ENCODE peak calls at places on chromosomes 4 and X, in four cellular contexts. Q is NCI-H2171, G is cardiac muscle cell, C is HuH-7. R is an unnamed sample.

GRCh38 chr4:62531731-62532130 is 1331.6 kb downstream of the ADGRL3 start:
- DNase-seq in C (no peak), G (no peak), Q (no peak), R (peak; percentile 1)

GRCh38 chr4:72779256-72779655 is 210.2 kb upstream of the ADAMTS3 start:
- DNase-seq in G (peak; percentile 80), C (no peak), Q (no peak), R (no peak)

GRCh38 chr4:75429208-75429607 is 85.0 kb downstream of the RCHY1 start:
- DNase-seq in Q (peak; percentile 56), C (no peak), G (no peak), R (no peak)

GRCh38 chr4:3814026-3814570 is 47.9 kb downstream of the ADRA2C start:
- DNase-seq in C (no peak), Q (no peak), G (no peak), R (no peak)

GRCh38 chr4:87511500-87511899 is 17.7 kb downstream of the SPARCL1 start:
- DNase-seq in C (no peak), Q (no peak), G (no peak), R (no peak)

GRCh38 chr4:84920591-84920990 is 45.9 kb downstream of the WDFY3 start:
- DNase-seq in Q (no peak), C (no peak), G (peak; percentile 84), R (no peak)

GRCh38 chr4:150890246-150890645 is 124.8 kb downstream of the LRBA start:
- DNase-seq in C (no peak), Q (no peak), G (no peak), R (no peak)

GRCh38 chr4:913280-913618 is 18.9 kb downstream of the GAK start:
- DNase-seq in C (no peak), G (no peak), Q (no peak), R (no peak)

GRCh38 chr4:153142700-153143438 is 61.4 kb upstream of the TRIM2 start:
- DNase-seq in G (peak; percentile 79), Q (peak; percentile 65), C (peak; percentile 70), R (peak; percentile 77)

GRCh38 chr4:1113311-1114009 is at the start of gene RNF212:
- DNase-seq in C (no peak), Q (no peak), G (peak; percentile 32), R (no peak)

GRCh38 chr4:122285285-122285684 is 93.5 kb upstream of the ADAD1 start:
- DNase-seq in G (no peak), C (no peak), Q (no peak), R (no peak)

GRCh38 chr4:186190456-186191265 is 706 bp upstream of the CYP4V2 start:
- DNase-seq in Q (peak; percentile 4), C (peak; percentile 12), G (peak; percentile 22), R (peak; percentile 27)

GRCh38 chrX:103741879-103742278 is 31.2 kb downstream of the TMEM31 start:
- DNase-seq in Q (no peak), C (no peak), G (no peak), R (no peak)

GRCh38 chrX:22730542-22730941 is 269.2 kb upstream of the DDX53 start:
- DNase-seq in C (no peak), Q (no peak), G (no peak), R (no peak)

GRCh38 chrX:46959985-46960700 is 47.9 kb downstream of the JADE3 start:
- DNase-seq in Q (no peak), C (no peak), G (no peak), R (no peak)

GRCh38 chr4:101071241-101071640 is 276.1 kb downstream of the PPP3CA start:
- DNase-seq in C (no peak), Q (no peak), G (no peak), R (no peak)

GRCh38 chrX:84339507-84340364 is 151.7 kb upstream of the RPS6KA6 start:
- DNase-seq in G (peak; percentile 35), Q (no peak), C (no peak), R (peak; percentile 6)

GRCh38 chr4:100591156-100591876 is 73.5 kb upstream of the EMCN start:
- DNase-seq in C (no peak), Q (no peak), G (no peak), R (no peak)

GRCh38 chr4:7412586-7412975 is 22.1 kb downstream of the PSAPL1 start:
- DNase-seq in Q (no peak), C (no peak), G (no peak), R (no peak)

GRCh38 chr4:138919094-138919936 is 96.3 kb upstream of the NOCT start:
- DNase-seq in G (peak; percentile 82), C (peak; percentile 55), Q (peak; percentile 40), R (peak; percentile 72)

GRCh38 chr4:13537011-13537831 is 7.1 kb downstream of the NKX3-2 start:
- DNase-seq in G (no peak), Q (no peak), C (no peak), R (no peak)

GRCh38 chr4:185020293-185020808 is 2.1 kb downstream of the HELT start:
- DNase-seq in C (no peak), Q (no peak), G (peak; percentile 35), R (no peak)

GRCh38 chr4:171956678-171957077 is 143.5 kb downstream of the GALNTL6 start:
- DNase-seq in C (no peak), G (no peak), Q (no peak), R (no peak)

GRCh38 chr4:153748378-153748777 is 11.4 kb downstream of the RNF175 start:
- DNase-seq in G (peak; percentile 80), Q (no peak), C (no peak), R (no peak)

GRCh38 chrX:30883141-30883540 is 5.9 kb downstream of the TAB3 start:
- DNase-seq in C (no peak), Q (no peak), G (no peak), R (no peak)

GRCh38 chrX:77785400-77785745 is 643 bp downstream of the ATRX start:
- DNase-seq in C (peak; percentile 31), Q (peak; percentile 3), G (peak; percentile 37), R (peak; percentile 36)

R was measured in SK-N-DZ.